ENCODE peak calls at places on chromosomes 4 and X, in seven cellular contexts. T is activated naive CD4-positive, alpha-beta T cell treated with anti-CD3 and anti-CD28 coated beads, Interleukin-2, amount 50 U/mL, for 16 hours; C is brain microvascular endothelial cell; M is OCI-LY7; O is iPS-NIHi11; X is cerebellum; B is ascending aorta. J is an unnamed sample.

GRCh38 chr4:67933755-67934154 is 29.5 kb downstream of the TMPRSS11A start:
- DNase-seq in T (no peak), M (no peak), X (no peak), B (no peak), O (no peak), C (peak; percentile 19), J (no peak)

GRCh38 chrX:151402719-151403390 is 5.8 kb downstream of the VMA21 start:
- DNase-seq in M (no peak), X (peak; percentile 34), C (no peak), T (no peak), B (no peak), O (no peak), J (no peak)

GRCh38 chr4:41692717-41693345 is 55.7 kb downstream of the PHOX2B start:
- DNase-seq in X (peak; percentile 3), O (peak; percentile 69), C (peak; percentile 54), T (peak; percentile 12), M (peak; percentile 48), B (no peak), J (no peak)

GRCh38 chrX:73855546-73855945 is 292.5 kb downstream of the CHIC1 start:
- DNase-seq in O (peak; percentile 26), M (peak; percentile 60), T (peak; percentile 48), X (peak; percentile 25), B (no peak), C (peak; percentile 79), J (peak; percentile 11)

GRCh38 chr4:71188197-71188625 is 150.6 kb upstream of the SLC4A4 start:
- DNase-seq in M (no peak), B (no peak), C (no peak), O (no peak), T (no peak), X (no peak), J (no peak)

GRCh38 chr4:146132445-146132844 is 43.1 kb upstream of the LSM6 start:
- DNase-seq in T (no peak), O (no peak), X (no peak), B (no peak), C (no peak), M (no peak), J (peak; percentile 56)

GRCh38 chr4:23441670-23442069 is 448.2 kb downstream of the PPARGC1A start:
- DNase-seq in O (no peak), M (no peak), C (no peak), X (no peak), T (no peak), B (no peak), J (no peak)

GRCh38 chr4:137660211-137660610 is 127.9 kb upstream of the PCDH18 start:
- DNase-seq in O (no peak), B (no peak), X (no peak), M (no peak), C (no peak), T (no peak), J (no peak)

GRCh38 chr4:130359537-130359936 is 1263.6 kb downstream of the C4orf33 start:
- DNase-seq in X (no peak), O (peak; percentile 24), C (peak; percentile 20), T (no peak), B (no peak), M (peak; percentile 56), J (no peak)

GRCh38 chrX:34503119-34503518 is 154.0 kb downstream of the TMEM47 start:
- DNase-seq in O (no peak), X (no peak), M (no peak), C (no peak), T (no peak), B (no peak), J (no peak)

GRCh38 chrX:74421181-74422028 is at the start of gene SLC16A2:
- DNase-seq in X (peak; percentile 57), B (no peak), T (peak; percentile 31), C (peak; percentile 38), M (no peak), O (peak; percentile 58), J (peak; percentile 13)

GRCh38 chr4:90951037-90951436 is 823.8 kb downstream of the CCSER1 start:
- DNase-seq in C (peak; percentile 45), B (no peak), O (peak; percentile 9), M (no peak), X (no peak), T (no peak), J (no peak)

GRCh38 chr4:76897522-76898384 is at the start of gene SOWAHB:
- DNase-seq in B (no peak), M (no peak), X (peak; percentile 8), T (peak; percentile 32), O (peak; percentile 86), C (no peak), J (peak; percentile 29)

GRCh38 chr4:23978031-23978430 is 88.2 kb upstream of the PPARGC1A start:
- DNase-seq in M (no peak), T (no peak), C (no peak), B (no peak), X (no peak), O (no peak), J (no peak)

GRCh38 chr4:18686338-18687039 is 664.9 kb upstream of the LCORL start:
- DNase-seq in T (no peak), X (no peak), M (no peak), B (no peak), O (no peak), C (peak; percentile 31), J (no peak)

GRCh38 chr4:150579591-150580234 is 2.2 kb upstream of the MAB21L2 start:
- DNase-seq in T (no peak), M (no peak), X (no peak), B (no peak), C (no peak), O (no peak), J (no peak)

GRCh38 chr4:64360664-64361398 is 48.4 kb downstream of the TECRL start:
- DNase-seq in C (no peak), O (no peak), B (no peak), M (no peak), T (no peak), X (no peak), J (no peak)

GRCh38 chrX:26071618-26072017 is 66.5 kb upstream of the MAGEB18 start:
- DNase-seq in X (no peak), T (no peak), M (no peak), B (no peak), O (no peak), C (no peak), J (no peak)

GRCh38 chrX:12410523-12410922 is 272.2 kb downstream of the FRMPD4 start:
- DNase-seq in O (no peak), C (no peak), M (no peak), T (no peak), B (no peak), X (no peak), J (no peak)

GRCh38 chrX:23332101-23332887 is 2.4 kb upstream of the PTCHD1 start:
- DNase-seq in X (peak; percentile 46), O (peak; percentile 6), B (no peak), C (no peak), M (no peak), T (no peak), J (no peak)

GRCh38 chrX:65035451-65035779 is 59.2 kb upstream of the ZC4H2 start:
- DNase-seq in B (no peak), T (no peak), X (peak; percentile 26), M (no peak), O (peak; percentile 13), C (peak; percentile 4), J (peak; percentile 4)

GRCh38 chr4:105859233-105859632 is 36.0 kb upstream of the NPNT start:
- DNase-seq in X (no peak), T (no peak), O (no peak), B (no peak), M (no peak), C (peak; percentile 4), J (no peak)

GRCh38 chr4:185833055-185833598 is 21.1 kb upstream of the SORBS2 start:
- DNase-seq in T (no peak), C (peak; percentile 87), B (no peak), O (no peak), M (no peak), X (no peak), J (no peak)

GRCh38 chrX:17520206-17520605 is 145.2 kb downstream of the NHS start:
- DNase-seq in T (no peak), O (no peak), X (no peak), B (no peak), M (no peak), C (no peak), J (no peak)

GRCh38 chrX:107713205-107714195 is 62.1 kb downstream of the TSC22D3 start:
- DNase-seq in M (no peak), C (no peak), X (peak; percentile 66), O (no peak), T (no peak), B (no peak), J (no peak)

GRCh38 chrX:9942086-9942485 is 25.1 kb upstream of the CLDN34 start:
- DNase-seq in B (no peak), T (peak; percentile 54), X (no peak), M (no peak), O (no peak), C (no peak), J (peak; percentile 76)

GRCh38 chr4:64022560-64022959 is 386.7 kb downstream of the TECRL start:
- DNase-seq in M (no peak), T (no peak), B (no peak), C (no peak), O (no peak), X (no peak), J (no peak)

GRCh38 chrX:21047034-21047455 is 327.2 kb upstream of the CNKSR2 start:
- DNase-seq in T (no peak), O (peak; percentile 24), C (no peak), B (no peak), M (no peak), X (no peak), J (no peak)

GRCh38 chr4:188854451-188854850 is 715.2 kb downstream of the TRIML1 start:
- DNase-seq in T (no peak), C (no peak), X (no peak), O (no peak), B (no peak), M (no peak), J (no peak)

GRCh38 chr4:180610317-180610716 is 1632.9 kb upstream of the TENM3 start:
- DNase-seq in X (no peak), C (no peak), M (no peak), T (no peak), B (no peak), O (no peak), J (no peak)

GRCh38 chrX:78019586-78020483 is 50.4 kb upstream of the PGAM4 start:
- DNase-seq in C (no peak), B (no peak), O (no peak), X (no peak), T (no peak), M (no peak), J (no peak)

J was measured in stimulated activated naive CD4-positive, alpha-beta T cell treated with Interleukin-2 at 50 U/mL for 16 hours.